ENCODE peak calls at places on chromosomes 6 and 20, in eight cellular contexts. One of them, this sample, is unnamed.

GRCh38 chr6:11961137-11961779 is 50.9 kb upstream of the HIVEP1 start:
- DNase-seq in GM23338: no peak
- DNase-seq in endothelial cell of umbilical vein: no peak
- DNase-seq in stomach: no peak
- DNase-seq in K562: no peak
- DNase-seq in upper lobe of left lung: no peak
- DNase-seq in spleen: no peak
- DNase-seq in breast epithelium: no peak
- DNase-seq in this sample: no peak

GRCh38 chr20:24102290-24102689 is 113.7 kb upstream of the GGTLC1 start:
- DNase-seq in GM23338: peak; percentile 73
- DNase-seq in endothelial cell of umbilical vein: no peak
- DNase-seq in stomach: no peak
- DNase-seq in K562: no peak
- DNase-seq in upper lobe of left lung: no peak
- DNase-seq in spleen: no peak
- DNase-seq in breast epithelium: no peak
- DNase-seq in this sample: peak; percentile 43

GRCh38 chr6:154511735-154512097 is 1.2 kb upstream of the CNKSR3 start:
- DNase-seq in GM23338: peak; percentile 38
- DNase-seq in endothelial cell of umbilical vein: no peak
- DNase-seq in stomach: no peak
- DNase-seq in K562: no peak
- DNase-seq in upper lobe of left lung: no peak
- DNase-seq in spleen: no peak
- DNase-seq in breast epithelium: no peak
- DNase-seq in this sample: no peak

GRCh38 chr20:49567421-49568256 is at the start of gene PTGIS:
- DNase-seq in GM23338: peak; percentile 86
- DNase-seq in endothelial cell of umbilical vein: no peak
- DNase-seq in stomach: peak; percentile 25
- DNase-seq in K562: no peak
- DNase-seq in upper lobe of left lung: no peak
- DNase-seq in spleen: no peak
- DNase-seq in breast epithelium: no peak
- DNase-seq in this sample: no peak

GRCh38 chr6:140602843-140603242 is 1228.4 kb upstream of the CITED2 start:
- DNase-seq in GM23338: no peak
- DNase-seq in endothelial cell of umbilical vein: no peak
- DNase-seq in stomach: no peak
- DNase-seq in K562: no peak
- DNase-seq in upper lobe of left lung: no peak
- DNase-seq in spleen: no peak
- DNase-seq in breast epithelium: no peak
- DNase-seq in this sample: no peak

GRCh38 chr6:16409531-16410441 is 171.4 kb downstream of the GMPR start:
- DNase-seq in GM23338: peak; percentile 84
- DNase-seq in endothelial cell of umbilical vein: peak; percentile 67
- DNase-seq in stomach: peak; percentile 52
- DNase-seq in K562: peak; percentile 68
- DNase-seq in upper lobe of left lung: peak; percentile 51
- DNase-seq in spleen: peak; percentile 84
- DNase-seq in breast epithelium: peak; percentile 59
- DNase-seq in this sample: peak; percentile 72

GRCh38 chr20:25470045-25470444 is 62.6 kb downstream of the GINS1 start:
- DNase-seq in GM23338: peak; percentile 86
- DNase-seq in endothelial cell of umbilical vein: peak; percentile 36
- DNase-seq in stomach: peak; percentile 32
- DNase-seq in K562: peak; percentile 64
- DNase-seq in upper lobe of left lung: no peak
- DNase-seq in spleen: peak; percentile 56
- DNase-seq in breast epithelium: no peak
- DNase-seq in this sample: peak; percentile 73

GRCh38 chr6:112879920-112880413 is 532.8 kb downstream of the RFPL4B start:
- DNase-seq in GM23338: peak; percentile 66
- DNase-seq in endothelial cell of umbilical vein: no peak
- DNase-seq in stomach: peak; percentile 49
- DNase-seq in K562: peak; percentile 85
- DNase-seq in upper lobe of left lung: peak; percentile 21
- DNase-seq in spleen: peak; percentile 77
- DNase-seq in breast epithelium: no peak
- DNase-seq in this sample: no peak

GRCh38 chr20:17381701-17382100 is 149.5 kb downstream of the BFSP1 start:
- DNase-seq in GM23338: no peak
- DNase-seq in endothelial cell of umbilical vein: no peak
- DNase-seq in stomach: no peak
- DNase-seq in K562: no peak
- DNase-seq in upper lobe of left lung: no peak
- DNase-seq in spleen: no peak
- DNase-seq in breast epithelium: no peak
- DNase-seq in this sample: no peak

GRCh38 chr6:27761391-27761790 is 150.8 kb downstream of the OR2B2 start:
- DNase-seq in GM23338: no peak
- DNase-seq in endothelial cell of umbilical vein: no peak
- DNase-seq in stomach: no peak
- DNase-seq in K562: no peak
- DNase-seq in upper lobe of left lung: no peak
- DNase-seq in spleen: no peak
- DNase-seq in breast epithelium: no peak
- DNase-seq in this sample: no peak

GRCh38 chr6:54515013-54515412 is 206.8 kb downstream of the TINAG start:
- DNase-seq in GM23338: no peak
- DNase-seq in endothelial cell of umbilical vein: peak; percentile 61
- DNase-seq in stomach: no peak
- DNase-seq in K562: no peak
- DNase-seq in upper lobe of left lung: no peak
- DNase-seq in spleen: no peak
- DNase-seq in breast epithelium: no peak
- DNase-seq in this sample: no peak

GRCh38 chr6:153167907-153168306 is 36.8 kb upstream of the RGS17 start:
- DNase-seq in GM23338: no peak
- DNase-seq in endothelial cell of umbilical vein: no peak
- DNase-seq in stomach: no peak
- DNase-seq in K562: no peak
- DNase-seq in upper lobe of left lung: no peak
- DNase-seq in spleen: no peak
- DNase-seq in breast epithelium: no peak
- DNase-seq in this sample: no peak

GRCh38 chr20:32820000-32820697 is 395 bp downstream of the MAPRE1 start:
- DNase-seq in GM23338: peak; percentile 96
- DNase-seq in endothelial cell of umbilical vein: peak; percentile 64
- DNase-seq in stomach: no peak
- DNase-seq in K562: peak; percentile 83
- DNase-seq in upper lobe of left lung: peak; percentile 33
- DNase-seq in spleen: peak; percentile 96
- DNase-seq in breast epithelium: no peak
- DNase-seq in this sample: peak; percentile 40

GRCh38 chr6:155645328-155645727 is 189.7 kb upstream of the NOX3 start:
- DNase-seq in GM23338: no peak
- DNase-seq in endothelial cell of umbilical vein: peak; percentile 81
- DNase-seq in stomach: no peak
- DNase-seq in K562: no peak
- DNase-seq in upper lobe of left lung: no peak
- DNase-seq in spleen: no peak
- DNase-seq in breast epithelium: no peak
- DNase-seq in this sample: no peak

GRCh38 chr20:6030453-6031080 is 23.3 kb downstream of the LRRN4 start:
- DNase-seq in GM23338: no peak
- DNase-seq in endothelial cell of umbilical vein: no peak
- DNase-seq in stomach: no peak
- DNase-seq in K562: no peak
- DNase-seq in upper lobe of left lung: no peak
- DNase-seq in spleen: no peak
- DNase-seq in breast epithelium: no peak
- DNase-seq in this sample: no peak

GRCh38 chr6:56440551-56440981 is 193.2 kb upstream of the COL21A1 start:
- DNase-seq in GM23338: no peak
- DNase-seq in endothelial cell of umbilical vein: no peak
- DNase-seq in stomach: peak; percentile 31
- DNase-seq in K562: no peak
- DNase-seq in upper lobe of left lung: no peak
- DNase-seq in spleen: no peak
- DNase-seq in breast epithelium: no peak
- DNase-seq in this sample: no peak

GRCh38 chr6:11650297-11650696 is 112.7 kb downstream of the TMEM170B start:
- DNase-seq in GM23338: peak; percentile 90
- DNase-seq in endothelial cell of umbilical vein: peak; percentile 99
- DNase-seq in stomach: no peak
- DNase-seq in K562: no peak
- DNase-seq in upper lobe of left lung: no peak
- DNase-seq in spleen: no peak
- DNase-seq in breast epithelium: no peak
- DNase-seq in this sample: no peak

GRCh38 chr6:109121411-109121810 is 26.1 kb downstream of the CEP57L1 start:
- DNase-seq in GM23338: no peak
- DNase-seq in endothelial cell of umbilical vein: peak; percentile 46
- DNase-seq in stomach: no peak
- DNase-seq in K562: no peak
- DNase-seq in upper lobe of left lung: no peak
- DNase-seq in spleen: no peak
- DNase-seq in breast epithelium: no peak
- DNase-seq in this sample: no peak

GRCh38 chr6:122042851-122043250 is 356.6 kb upstream of the HSF2 start:
- DNase-seq in GM23338: no peak
- DNase-seq in endothelial cell of umbilical vein: no peak
- DNase-seq in stomach: no peak
- DNase-seq in K562: no peak
- DNase-seq in upper lobe of left lung: no peak
- DNase-seq in spleen: no peak
- DNase-seq in breast epithelium: no peak
- DNase-seq in this sample: no peak

GRCh38 chr6:157161912-157162311 is 161.4 kb downstream of the TMEM242 start:
- DNase-seq in GM23338: no peak
- DNase-seq in endothelial cell of umbilical vein: no peak
- DNase-seq in stomach: no peak
- DNase-seq in K562: no peak
- DNase-seq in upper lobe of left lung: no peak
- DNase-seq in spleen: no peak
- DNase-seq in breast epithelium: no peak
- DNase-seq in this sample: no peak

GRCh38 chr6:126787635-126788034 is 330.8 kb upstream of the RSPO3 start:
- DNase-seq in GM23338: no peak
- DNase-seq in endothelial cell of umbilical vein: no peak
- DNase-seq in stomach: no peak
- DNase-seq in K562: no peak
- DNase-seq in upper lobe of left lung: no peak
- DNase-seq in spleen: no peak
- DNase-seq in breast epithelium: no peak
- DNase-seq in this sample: no peak

GRCh38 chr20:35978041-35978513 is 9.7 kb downstream of the CNBD2 start:
- DNase-seq in GM23338: no peak
- DNase-seq in endothelial cell of umbilical vein: no peak
- DNase-seq in stomach: no peak
- DNase-seq in K562: no peak
- DNase-seq in upper lobe of left lung: peak; percentile 51
- DNase-seq in spleen: no peak
- DNase-seq in breast epithelium: no peak
- DNase-seq in this sample: peak; percentile 52

GRCh38 chr20:35395728-35396127 is 16.0 kb downstream of the UQCC1 start:
- DNase-seq in GM23338: no peak
- DNase-seq in endothelial cell of umbilical vein: peak; percentile 48
- DNase-seq in stomach: no peak
- DNase-seq in K562: no peak
- DNase-seq in upper lobe of left lung: no peak
- DNase-seq in spleen: no peak
- DNase-seq in breast epithelium: no peak
- DNase-seq in this sample: no peak

DNA sequence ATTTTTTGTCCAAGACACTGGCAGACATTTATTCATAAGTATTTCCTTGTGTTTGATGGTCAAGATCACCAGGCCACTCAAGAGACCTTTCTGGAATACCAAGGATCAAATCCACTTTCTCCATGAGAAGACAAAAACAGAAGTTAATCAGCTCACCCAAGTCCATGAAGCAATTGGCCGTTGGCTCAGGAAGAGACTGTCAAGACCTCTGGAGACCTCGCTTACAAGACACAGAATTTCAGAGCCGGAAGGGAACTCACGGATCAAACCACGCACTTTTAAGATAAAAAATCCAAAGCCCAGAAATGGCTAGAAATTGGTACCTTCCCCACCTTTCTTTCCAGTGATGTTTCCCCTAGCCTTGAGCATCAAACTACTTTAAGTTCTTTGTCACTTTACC is 3.3 kb downstream of the TRERF1 start:
- DNase-seq in GM23338: no peak
- DNase-seq in endothelial cell of umbilical vein: no peak
- DNase-seq in stomach: no peak
- DNase-seq in K562: no peak
- DNase-seq in upper lobe of left lung: no peak
- DNase-seq in spleen: no peak
- DNase-seq in breast epithelium: no peak
- DNase-seq in this sample: peak; percentile 45
- TF ChIP-seq POLR2AphosphoS5 in GM23338: no peak
- TF ChIP-seq POLR2AphosphoS5 in endothelial cell of umbilical vein: no peak
- TF ChIP-seq POLR2AphosphoS5 in stomach: no peak
- TF ChIP-seq POLR2AphosphoS5 in K562: no peak
- TF ChIP-seq POLR2AphosphoS5 in upper lobe of left lung: no peak
- TF ChIP-seq POLR2AphosphoS5 in spleen: no peak
- TF ChIP-seq POLR2AphosphoS5 in breast epithelium: no peak
- TF ChIP-seq POLR2AphosphoS5 in this sample: no peak

DNA sequence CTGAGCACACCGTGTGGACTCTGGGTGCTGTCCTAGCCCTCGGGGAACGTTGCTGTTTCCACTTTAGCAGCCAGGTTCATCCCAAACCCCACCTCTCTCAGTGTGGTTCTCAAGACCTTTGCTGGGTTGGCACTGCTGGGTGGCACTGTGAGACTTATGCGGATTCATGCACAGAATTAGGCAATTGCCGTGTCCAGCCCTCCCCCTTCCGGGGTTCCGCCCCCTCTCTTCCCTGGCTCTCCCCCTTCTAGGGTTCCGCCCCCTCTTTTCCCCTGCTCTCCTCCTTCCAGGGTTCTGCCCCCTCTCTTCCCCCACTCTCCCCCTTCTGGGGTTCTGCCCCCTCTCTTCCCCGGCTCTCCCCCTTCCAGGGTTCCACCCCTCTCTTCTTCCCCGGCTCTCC is 39.8 kb upstream of the SLCO4A1 start:
- DNase-seq in GM23338: no peak
- DNase-seq in endothelial cell of umbilical vein: no peak
- DNase-seq in stomach: peak; percentile 45
- DNase-seq in K562: peak; percentile 29
- DNase-seq in upper lobe of left lung: peak; percentile 90
- DNase-seq in spleen: peak; percentile 90
- DNase-seq in breast epithelium: peak; percentile 68
- DNase-seq in this sample: peak; percentile 99
- H3K27ac ChIP-seq in GM23338: no peak overlapping the region
- H3K27ac ChIP-seq in endothelial cell of umbilical vein: peak overlapping the region; percentile 78
- H3K27ac ChIP-seq in stomach: peak overlapping the region; percentile 66
- H3K27ac ChIP-seq in K562: no peak overlapping the region
- H3K27ac ChIP-seq in upper lobe of left lung: peak overlapping the region; percentile 88
- H3K27ac ChIP-seq in spleen: peak overlapping the region; percentile 92
- H3K27ac ChIP-seq in breast epithelium: peak overlapping the region; percentile 93
- H3K27ac ChIP-seq in this sample: peak overlapping the region; percentile 95

GRCh38 chr6:1348675-1349074 is 36.8 kb downstream of the FOXQ1 start:
- DNase-seq in GM23338: peak; percentile 63
- DNase-seq in endothelial cell of umbilical vein: no peak
- DNase-seq in stomach: no peak
- DNase-seq in K562: no peak
- DNase-seq in upper lobe of left lung: peak; percentile 81
- DNase-seq in spleen: no peak
- DNase-seq in breast epithelium: no peak
- DNase-seq in this sample: no peak
- TF ChIP-seq POLR2AphosphoS5 in GM23338: no peak
- TF ChIP-seq POLR2AphosphoS5 in endothelial cell of umbilical vein: no peak
- TF ChIP-seq POLR2AphosphoS5 in stomach: no peak
- TF ChIP-seq POLR2AphosphoS5 in K562: no peak
- TF ChIP-seq POLR2AphosphoS5 in upper lobe of left lung: peak; percentile 84
- TF ChIP-seq POLR2AphosphoS5 in spleen: no peak
- TF ChIP-seq POLR2AphosphoS5 in breast epithelium: no peak
- TF ChIP-seq POLR2AphosphoS5 in this sample: no peak

GRCh38 chr20:57092900-57093238 is 173.6 kb downstream of the BMP7 start:
- DNase-seq in GM23338: no peak
- DNase-seq in endothelial cell of umbilical vein: no peak
- DNase-seq in stomach: no peak
- DNase-seq in K562: no peak
- DNase-seq in upper lobe of left lung: no peak
- DNase-seq in spleen: no peak
- DNase-seq in breast epithelium: no peak
- DNase-seq in this sample: no peak
- H3K27ac ChIP-seq in GM23338: no peak overlapping the region
- H3K27ac ChIP-seq in endothelial cell of umbilical vein: no peak overlapping the region
- H3K27ac ChIP-seq in stomach: no peak overlapping the region
- H3K27ac ChIP-seq in K562: no peak overlapping the region
- H3K27ac ChIP-seq in upper lobe of left lung: no peak overlapping the region
- H3K27ac ChIP-seq in spleen: no peak overlapping the region
- H3K27ac ChIP-seq in breast epithelium: no peak overlapping the region
- H3K27ac ChIP-seq in this sample: no peak overlapping the region